ENCODE peak calls at places on chromosomes 7 and 10, in six cellular contexts. C is spleen; Z is CD8-positive, alpha-beta T cell; L is fibroblast of pulmonary artery; B is kidney epithelial cell; R is cardiac muscle cell. E is an unnamed sample.

GRCh38 chr7:63900394-63901203 is 98.0 kb upstream of the ZNF722 start:
- DNase-seq in C (peak; percentile 97), Z (peak; percentile 82), L (peak; percentile 0), B (no peak), R (peak; percentile 1), E (no peak)

GRCh38 chr10:128115356-128115755 is 10.9 kb downstream of the MKI67 start:
- DNase-seq in C (no peak), Z (no peak), L (no peak), B (no peak), R (no peak), E (no peak)

GRCh38 chr10:70323143-70323696 is 39.4 kb upstream of the NPFFR1 start:
- DNase-seq in C (no peak), Z (peak; percentile 27), L (no peak), B (no peak), R (no peak), E (no peak)

GRCh38 chr10:96974348-96974747 is 142.2 kb downstream of the LCOR start:
- DNase-seq in C (no peak), Z (no peak), L (no peak), B (no peak), R (peak; percentile 8), E (no peak)

GRCh38 chr7:38410056-38410455 is 136.6 kb upstream of the TARP start:
- DNase-seq in C (no peak), Z (no peak), L (no peak), B (no peak), R (no peak), E (no peak)

GRCh38 chr7:1794888-1795542 is 124.9 kb downstream of the ELFN1 start:
- DNase-seq in C (no peak), Z (no peak), L (peak; percentile 10), B (no peak), R (no peak), E (no peak)

GRCh38 chr7:108045669-108046068 is 42.7 kb upstream of the LAMB1 start:
- DNase-seq in C (no peak), Z (no peak), L (peak; percentile 78), B (no peak), R (peak; percentile 79), E (no peak)

GRCh38 chr7:134783294-134784069 is 4.0 kb downstream of the CALD1 start:
- DNase-seq in C (no peak), Z (no peak), L (peak; percentile 39), B (no peak), R (no peak), E (no peak)

GRCh38 chr7:21261627-21262564 is 166.0 kb upstream of the SP4 start:
- DNase-seq in C (peak; percentile 71), Z (peak; percentile 13), L (peak; percentile 53), B (no peak), R (peak; percentile 55), E (peak; percentile 16)

GRCh38 chr7:33928986-33929385 is 23.6 kb downstream of the BMPER start:
- DNase-seq in C (no peak), Z (no peak), L (no peak), B (no peak), R (no peak), E (no peak)

GRCh38 chr10:13054844-13055243 is 45.1 kb upstream of the OPTN start:
- DNase-seq in C (no peak), Z (no peak), L (no peak), B (no peak), R (no peak), E (no peak)

GRCh38 chr7:34155225-34155908 is 250.0 kb downstream of the BMPER start:
- DNase-seq in C (no peak), Z (no peak), L (peak; percentile 97), B (peak; percentile 29), R (peak; percentile 97), E (no peak)

GRCh38 chr7:47040795-47041194 is 541.1 kb downstream of the TNS3 start:
- DNase-seq in C (no peak), Z (no peak), L (peak; percentile 29), B (no peak), R (peak; percentile 25), E (no peak)

GRCh38 chr7:83782628-83783027 is 133.7 kb upstream of the SEMA3E start:
- DNase-seq in C (no peak), Z (no peak), L (peak; percentile 1), B (peak; percentile 21), R (peak; percentile 0), E (no peak)

GRCh38 chr7:98805956-98806838 is 63.6 kb downstream of the TMEM130 start:
- DNase-seq in C (no peak), Z (no peak), L (no peak), B (no peak), R (no peak), E (no peak)

GRCh38 chr7:75660566-75661215 is 78.0 kb downstream of the HIP1 start:
- DNase-seq in C (peak; percentile 28), Z (no peak), L (no peak), B (no peak), R (no peak), E (no peak)

GRCh38 chr10:112557197-112557596 is 110.2 kb downstream of the VTI1A start:
- DNase-seq in C (no peak), Z (no peak), L (no peak), B (no peak), R (no peak), E (no peak)

GRCh38 chr10:9198611-9199010 is 1144.1 kb downstream of the GATA3 start:
- DNase-seq in C (no peak), Z (no peak), L (peak; percentile 27), B (peak; percentile 21), R (peak; percentile 6), E (no peak)

GRCh38 chr7:153858335-153858734 is 193.9 kb upstream of the DPP6 start:
- DNase-seq in C (no peak), Z (no peak), L (no peak), B (peak; percentile 7), R (no peak), E (no peak)

GRCh38 chr10:132388901-132389630 is 7.9 kb upstream of the PWWP2B start:
- DNase-seq in C (peak; percentile 90), Z (no peak), L (no peak), B (no peak), R (no peak), E (no peak)

GRCh38 chr10:5538446-5538845 is 13.7 kb downstream of the CALML3 start:
- DNase-seq in C (peak; percentile 22), Z (no peak), L (peak; percentile 70), B (no peak), R (peak; percentile 57), E (no peak)

GRCh38 chr7:150388709-150389531 is 9.8 kb downstream of the ZNF775 start:
- DNase-seq in C (peak; percentile 78), Z (no peak), L (peak; percentile 47), B (no peak), R (peak; percentile 70), E (no peak)

GRCh38 chr10:74333174-74333573 is 182.2 kb downstream of the ADK start:
- DNase-seq in C (no peak), Z (no peak), L (peak; percentile 17), B (no peak), R (peak; percentile 3), E (no peak)

GRCh38 chr10:34918060-34918840 is 103.2 kb upstream of the PARD3 start:
- DNase-seq in C (peak; percentile 3), Z (no peak), L (no peak), B (no peak), R (no peak), E (no peak)

GRCh38 chr10:116796469-116796868 is 52.8 kb upstream of the ENO4 start:
- DNase-seq in C (peak; percentile 56), Z (no peak), L (no peak), B (no peak), R (no peak), E (no peak)

GRCh38 chr7:148697256-148697841 is 1.4 kb upstream of the CUL1 start:
- DNase-seq in C (no peak), Z (no peak), L (peak; percentile 77), B (no peak), R (peak; percentile 78), E (no peak)

GRCh38 chr7:159102681-159103381 is 41.8 kb downstream of the VIPR2 start:
- DNase-seq in C (peak; percentile 69), Z (no peak), L (no peak), B (no peak), R (no peak), E (no peak)

GRCh38 chr7:140446467-140446866 is 32.8 kb downstream of the MKRN1 start:
- DNase-seq in C (peak; percentile 48), Z (no peak), L (no peak), B (no peak), R (no peak), E (no peak)
- TF ChIP-seq CTCF in C (no peak), Z (no peak), L (no peak), B (no peak), R (no peak), E (no peak)

GRCh38 chr10:125370578-125370977 is 210.2 kb upstream of the CTBP2 start:
- DNase-seq in C (no peak), Z (no peak), L (no peak), B (no peak), R (no peak), E (peak; percentile 26)
- TF ChIP-seq CTCF in C (no peak), Z (no peak), L (no peak), B (peak; percentile 29), R (no peak), E (peak; percentile 54)

GRCh38 chr7:71752171-71752935 is 620.4 kb downstream of the GALNT17 start:
- DNase-seq in C (peak; percentile 82), Z (no peak), L (peak; percentile 22), B (no peak), R (peak; percentile 43), E (peak; percentile 83)
- TF ChIP-seq CTCF in C (no peak), Z (no peak), L (peak; percentile 24), B (peak; percentile 36), R (peak; percentile 59), E (peak; percentile 96)

GRCh38 chr10:60549686-60550085 is 160.0 kb upstream of the ANK3 start:
- DNase-seq in C (no peak), Z (no peak), L (peak; percentile 53), B (no peak), R (peak; percentile 32), E (no peak)
- TF ChIP-seq CTCF in C (no peak), Z (no peak), L (peak; percentile 47), B (peak; percentile 46), R (peak; percentile 30), E (peak; percentile 46)

GRCh38 chr7:117673839-117674238 is 194.0 kb downstream of the CFTR start:
- DNase-seq in C (no peak), Z (no peak), L (peak; percentile 79), B (no peak), R (peak; percentile 75), E (no peak)
- TF ChIP-seq CTCF in C (no peak), Z (no peak), L (peak; percentile 55), B (no peak), R (peak; percentile 47), E (peak; percentile 45)

E was measured in progenitor cell of endocrine pancreas.